ENCODE peak calls at places on chromosomes 4 and X, in eight cellular contexts. H, O, X, V, Z, Y, Q and F are unnamed samples.

GRCh38 chrX:134685662-134686061 is 27.4 kb upstream of the PLAC1 start:
- DNase-seq in Z (no peak), Y (no peak), V (peak; percentile 69), Q (no peak), X (no peak), H (no peak), O (no peak), F (no peak)

GRCh38 chrX:130877892-130878321 is 25.1 kb downstream of the ENOX2 start:
- DNase-seq in X (no peak), Y (no peak), V (no peak), O (no peak), H (no peak), Z (no peak), Q (no peak), F (no peak)

GRCh38 chr4:169345207-169345788 is 74.5 kb upstream of the SH3RF1 start:
- DNase-seq in Y (no peak), V (peak; percentile 65), Z (no peak), X (peak; percentile 29), H (no peak), Q (no peak), O (no peak), F (no peak)

GRCh38 chrX:39857780-39858179 is 240.0 kb downstream of the BCOR start:
- DNase-seq in H (no peak), Q (no peak), Y (no peak), O (no peak), V (no peak), Z (no peak), X (no peak), F (no peak)

GRCh38 chr4:53614616-53615015 is 23.3 kb upstream of the LNX1 start:
- DNase-seq in X (no peak), Y (no peak), O (no peak), Q (peak; percentile 20), V (no peak), H (no peak), Z (no peak), F (peak; percentile 31)

GRCh38 chr4:178412455-178412854 is 970.2 kb upstream of the AGA start:
- DNase-seq in Q (no peak), X (no peak), H (no peak), V (no peak), O (no peak), Z (no peak), Y (no peak), F (no peak)

GRCh38 chr4:182589100-182589499 is 328.1 kb downstream of the DCTD start:
- DNase-seq in H (no peak), V (no peak), X (no peak), Q (no peak), O (no peak), Y (no peak), Z (no peak), F (no peak)

GRCh38 chr4:152573861-152574260 is 38.0 kb upstream of the FBXW7 start:
- DNase-seq in H (no peak), X (no peak), Q (no peak), Z (no peak), Y (no peak), O (no peak), V (no peak), F (no peak)

GRCh38 chr4:142567620-142568451 is 278.3 kb downstream of the INPP4B start:
- DNase-seq in X (no peak), Z (no peak), Y (peak; percentile 63), O (peak; percentile 20), V (peak; percentile 22), Q (peak; percentile 57), H (no peak), F (peak; percentile 86)

GRCh38 chr4:113683143-113683542 is 78.4 kb downstream of the CAMK2D start:
- DNase-seq in O (no peak), V (peak; percentile 32), Q (no peak), H (no peak), X (no peak), Z (no peak), Y (no peak), F (no peak)

DNA sequence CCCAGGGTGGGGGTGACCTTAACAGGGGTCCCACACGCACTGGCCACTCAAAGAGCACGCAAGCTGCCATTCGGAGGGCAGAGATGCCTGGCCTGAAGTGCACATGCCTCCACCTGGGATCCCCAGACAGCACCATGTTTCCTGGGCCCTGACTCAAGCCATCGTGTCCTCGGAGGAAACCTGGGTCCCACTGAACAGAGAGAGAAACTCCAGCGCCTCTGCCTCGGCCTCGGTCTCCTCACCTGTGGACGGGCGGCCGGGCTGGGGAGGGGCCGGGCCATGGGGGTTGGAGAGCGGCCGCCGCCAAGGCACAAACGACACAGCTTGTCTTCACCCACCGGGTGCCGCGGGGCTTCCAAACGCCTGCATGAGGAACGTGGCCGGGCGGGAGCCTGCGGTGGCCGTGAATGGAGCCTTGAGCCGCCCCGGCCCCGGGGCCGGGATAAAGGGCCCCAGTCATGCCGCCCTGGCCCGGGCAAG is 30.0 kb upstream of the FGFR3 start:
- DNase-seq in Y (no peak), X (no peak), H (no peak), Z (no peak), Q (no peak), V (no peak), O (no peak), F (no peak)
- TF ChIP-seq CTCF in Y (no peak), X (no peak), H (no peak), Z (no peak), Q (no peak), V (no peak), O (no peak), F (no peak)

GRCh38 chr4:101806914-101807313 is 16.4 kb downstream of the BANK1 start:
- DNase-seq in H (no peak), V (peak; percentile 61), X (no peak), Q (peak; percentile 5), O (peak; percentile 22), Z (no peak), Y (no peak), F (no peak)
- TF ChIP-seq CTCF in H (no peak), V (no peak), X (no peak), Q (no peak), O (no peak), Z (no peak), Y (no peak), F (no peak)

DNA sequence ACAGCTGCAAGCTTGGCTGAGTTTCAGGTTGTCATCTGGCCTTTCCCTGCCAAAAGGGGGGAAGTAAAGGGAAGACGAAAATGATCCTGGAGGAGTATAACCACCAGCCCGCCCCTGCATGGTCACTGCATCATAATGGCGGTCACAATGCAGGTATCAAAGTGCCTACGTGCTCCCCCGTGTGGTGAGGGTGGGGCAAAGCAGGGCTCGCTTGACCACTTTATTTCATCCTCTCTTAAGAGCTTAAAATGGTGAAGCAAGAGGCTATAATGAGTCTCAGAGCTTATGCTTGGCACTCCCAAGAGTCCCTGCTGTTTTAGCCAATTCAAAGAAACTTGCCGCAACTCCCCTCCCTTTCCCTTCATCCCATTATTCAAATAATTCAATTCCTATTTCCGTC is 105.6 kb downstream of the APOOL start:
- DNase-seq in Y (no peak), H (no peak), X (no peak), O (peak; percentile 42), Q (peak; percentile 66), V (peak; percentile 32), Z (no peak), F (peak; percentile 55)
- TF ChIP-seq CTCF in Y (peak; percentile 32), H (no peak), X (peak; percentile 28), O (peak; percentile 68), Q (peak; percentile 27), V (peak; percentile 59), Z (no peak), F (peak; percentile 46)

DNA sequence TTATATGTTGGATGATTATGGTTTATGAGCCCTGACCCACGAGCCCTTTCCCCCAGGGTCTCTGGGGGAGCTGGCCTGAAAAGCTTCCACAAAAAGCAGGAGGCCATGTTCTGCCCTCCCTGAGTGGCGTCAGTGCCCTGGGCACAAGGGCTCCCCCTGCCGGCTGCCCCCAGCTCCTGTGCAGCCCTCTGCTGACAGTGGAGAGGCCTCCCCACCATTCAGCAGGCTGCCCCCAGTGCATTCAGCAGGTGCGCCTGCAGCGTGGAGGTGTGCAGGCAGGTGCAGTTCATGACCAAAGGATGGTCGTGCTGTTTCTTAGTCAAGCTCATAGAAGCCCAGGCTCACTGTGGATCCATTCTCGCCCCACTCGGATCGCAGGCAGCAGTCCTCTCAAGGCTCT is 12.5 kb upstream of the S100P start:
- DNase-seq in V (no peak), H (no peak), Y (no peak), O (no peak), Z (no peak), Q (no peak), X (no peak), F (no peak)
- TF ChIP-seq CTCF in V (peak; percentile 27), H (no peak), Y (no peak), O (no peak), Z (no peak), Q (peak; percentile 36), X (peak; percentile 22), F (no peak)

GRCh38 chr4:41935652-41936021 is 408 bp downstream of the TMEM33 start:
- DNase-seq in Z (no peak), H (no peak), X (no peak), O (peak; percentile 35), Y (no peak), Q (peak; percentile 16), V (peak; percentile 35), F (peak; percentile 5)

GRCh38 chr4:41932988-41933387 is 2.2 kb upstream of the TMEM33 start:
- DNase-seq in O (no peak), V (no peak), Z (no peak), Y (no peak), H (no peak), Q (no peak), X (no peak), F (no peak)

GRCh38 chr4:41933997-41934812 is 1.0 kb upstream of the TMEM33 start:
- DNase-seq in O (peak; percentile 37), Y (no peak), V (no peak), H (no peak), Z (no peak), X (no peak), Q (peak; percentile 86), F (no peak)

GRCh38 chr4:41939016-41939623 is 3.9 kb downstream of the TMEM33 start:
- DNase-seq in Z (no peak), H (no peak), Y (no peak), Q (no peak), O (no peak), V (peak; percentile 23), X (no peak), F (no peak)

DNA sequence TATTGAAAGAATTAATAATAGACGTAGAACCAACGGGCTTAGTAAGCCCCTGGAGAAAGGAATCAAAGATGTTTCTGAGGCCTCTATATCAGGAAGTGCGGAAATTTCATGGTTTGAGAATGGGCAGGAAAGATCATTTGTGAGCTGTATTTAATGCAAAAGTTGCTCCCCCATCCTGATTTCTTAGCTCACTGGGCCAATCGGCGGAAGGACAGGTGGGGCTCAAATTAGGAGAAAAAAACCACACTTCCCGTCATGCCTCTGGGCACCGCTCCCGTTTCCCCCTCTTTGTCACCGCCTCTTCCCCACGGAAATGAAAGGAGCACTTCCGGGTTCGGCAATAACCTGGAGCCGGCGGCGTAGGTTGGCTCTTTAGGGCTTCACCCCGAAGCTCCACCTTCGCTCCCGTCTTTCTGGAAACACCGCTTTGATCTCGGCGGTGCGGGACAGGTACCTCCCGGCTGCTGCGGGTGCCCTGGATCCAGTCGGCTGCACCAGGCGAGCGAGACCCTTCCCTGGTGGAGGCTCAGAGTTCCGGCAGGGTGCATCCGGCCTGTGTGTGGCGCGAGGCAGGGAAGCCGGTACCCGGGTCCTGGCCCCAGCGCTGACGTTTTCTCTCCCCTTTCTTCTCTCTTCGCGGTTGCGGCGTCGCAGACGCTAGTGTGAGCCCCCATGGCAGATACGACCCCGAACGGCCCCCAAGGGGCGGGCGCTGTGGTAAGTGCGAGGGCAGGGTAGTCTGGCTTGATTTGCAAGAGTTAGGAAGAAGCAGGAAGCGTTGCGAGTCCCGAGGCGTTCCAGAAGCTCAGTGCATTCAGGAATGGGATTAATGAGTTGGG is at the start of gene TMEM33:
- DNase-seq in O (peak; percentile 95), Q (peak; percentile 89), X (peak; percentile 63), Z (peak; percentile 82), H (peak; percentile 44), V (peak; percentile 86), Y (peak; percentile 89), F (peak; percentile 86)
- TF ChIP-seq CTCF in O (peak; percentile 20), Q (no peak), X (no peak), Z (no peak), H (peak; percentile 31), V (peak; percentile 18), Y (no peak), F (peak; percentile 52)

GRCh38 chrX:106220177-106220576 is 52.1 kb downstream of the PWWP3B start:
- DNase-seq in O (no peak), H (no peak), X (no peak), Q (no peak), Z (no peak), V (no peak), Y (no peak), F (no peak)
- TF ChIP-seq CTCF in O (peak; percentile 45), H (no peak), X (peak; percentile 5), Q (peak; percentile 27), Z (no peak), V (peak; percentile 21), Y (peak; percentile 27), F (peak; percentile 40)